ENCODE peak calls at places on chromosomes 13 and 19, in four cellular contexts. T is right atrium auricular region, B is fibroblast of the aortic adventitia, Y is uterus. O is an unnamed sample.

GRCh38 chr19:7595466-7596133 is at the start of gene CAMSAP3:
- DNase-seq in T (no peak), Y (no peak), B (peak), O (no peak)

GRCh38 chr13:79307433-79307861 is 98.6 kb downstream of the RBM26 start:
- DNase-seq in B (no peak), Y (no peak), T (no peak), O (no peak)

GRCh38 chr19:27971071-27971470 is 1241.9 kb downstream of the UQCRFS1 start:
- DNase-seq in B (peak), Y (no peak), T (no peak), O (no peak)

GRCh38 chr19:1103691-1104451 is at the start of gene GPX4:
- DNase-seq in Y (peak), T (peak), B (peak), O (peak)

GRCh38 chr13:109383683-109384082 is 402.7 kb downstream of the IRS2 start:
- DNase-seq in Y (no peak), B (no peak), T (no peak), O (no peak)

GRCh38 chr13:110006304-110006703 is 219.9 kb upstream of the IRS2 start:
- DNase-seq in T (no peak), Y (peak), B (peak), O (no peak)

GRCh38 chr19:50003810-50004419 is 21.3 kb downstream of the VRK3 start:
- DNase-seq in B (peak), Y (peak), T (peak), O (no peak)

GRCh38 chr13:29508130-29508873 is 87.2 kb downstream of the SLC7A1 start:
- DNase-seq in T (peak), Y (peak), B (peak), O (peak)

GRCh38 chr19:52086481-52086880 is 9.1 kb downstream of the ZNF841 start:
- DNase-seq in B (peak), Y (no peak), T (no peak), O (no peak)

GRCh38 chr19:12837225-12837624 is 1.1 kb upstream of the MAST1 start:
- DNase-seq in B (no peak), T (no peak), Y (no peak), O (no peak)

O was measured in ovary.